ENCODE peak calls at places on chromosome 9, in five cellular contexts. E is HTR-8/SVneo, J is NCI-H748 treated with DMSO at 0.1 percent for 48 hours, X is AG20443, Y is HCT116. W is an unnamed sample.

GRCh38 chr9:16318516-16319060 is 551.9 kb downstream of the BNC2 start:
- DNase-seq in Y (no peak), J (no peak), E (no peak), X (no peak), W (peak; percentile 81)

GRCh38 chr9:79312686-79313421 is 258.9 kb upstream of the TLE4 start:
- DNase-seq in E (no peak), X (no peak), Y (no peak), J (no peak), W (no peak)

GRCh38 chr9:86500667-86501435 is 146.6 kb upstream of the TUT7 start:
- DNase-seq in Y (no peak), X (peak; percentile 62), J (no peak), E (peak; percentile 8), W (no peak)

GRCh38 chr9:126915281-126915816 is 767 bp downstream of the RALGPS1 start:
- DNase-seq in X (no peak), E (no peak), J (peak; percentile 60), Y (peak; percentile 19), W (peak; percentile 22)

GRCh38 chr9:128558431-128559310 is 6.3 kb downstream of the SPTAN1 start:
- DNase-seq in X (peak; percentile 58), Y (peak; percentile 44), J (no peak), E (peak; percentile 57), W (peak; percentile 94)

GRCh38 chr9:8726692-8727091 is 927.1 kb upstream of the DMAC1 start:
- DNase-seq in J (no peak), X (no peak), Y (no peak), E (no peak), W (no peak)

GRCh38 chr9:129559506-129559881 is 61.4 kb downstream of the C9orf50 start:
- DNase-seq in E (no peak), Y (no peak), J (no peak), X (no peak), W (no peak)

GRCh38 chr9:123282343-123283047 is 14.1 kb upstream of the STRBP start:
- DNase-seq in E (no peak), J (no peak), X (no peak), Y (peak; percentile 21), W (peak; percentile 19)

GRCh38 chr9:93253633-93254032 is 69.7 kb downstream of the WNK2 start:
- DNase-seq in Y (no peak), J (no peak), E (no peak), X (no peak), W (no peak)